ENCODE peak calls at places on chromosomes 11 and 22, in seven cellular contexts. Y is HCT116, O is K562, G is GM12878, D is SK-N-SH, M is HepG2, P is H1. B is an unnamed sample.
A peak's percentile ranks its signal among the peaks of the same experiment; 100 is the strongest.

GRCh38 chr11:76787911-76788596 is 4.9 kb downstream of the TSKU start:
- DNase-seq in P (no peak), G (no peak), M (peak; percentile 75), Y (peak; percentile 61), D (peak; percentile 74), O (peak; percentile 92), B (no peak)

GRCh38 chr22:46462726-46463371 is 74.6 kb downstream of the CELSR1 start:
- DNase-seq in M (no peak), Y (peak; percentile 90), D (no peak), G (no peak), O (peak; percentile 17), P (no peak), B (no peak)

GRCh38 chr11:98545544-98546175 is 475.1 kb upstream of the CNTN5 start:
- DNase-seq in M (no peak), O (no peak), D (no peak), Y (no peak), P (no peak), G (no peak), B (no peak)

GRCh38 chr11:45881708-45882368 is 3.6 kb upstream of the MAPK8IP1 start:
- DNase-seq in Y (no peak), O (no peak), G (no peak), D (peak; percentile 55), P (no peak), M (no peak), B (no peak)

GRCh38 chr11:128632151-128632791 is 44.9 kb upstream of the ETS1 start:
- DNase-seq in D (peak; percentile 67), Y (peak; percentile 19), O (no peak), P (no peak), M (peak; percentile 3), G (no peak), B (peak; percentile 46)

GRCh38 chr11:19970944-19971343 is 189.3 kb downstream of the DBX1 start:
- DNase-seq in P (no peak), D (no peak), M (no peak), O (no peak), Y (no peak), G (no peak), B (no peak)

GRCh38 chr11:118152552-118153471 is at the start of gene SCN4B:
- DNase-seq in Y (no peak), G (no peak), O (peak; percentile 48), M (no peak), P (no peak), D (peak; percentile 94), B (no peak)

GRCh38 chr11:27234043-27234668 is 128.9 kb downstream of the CCDC34 start:
- DNase-seq in M (peak; percentile 82), D (no peak), O (peak; percentile 33), Y (no peak), P (no peak), G (peak; percentile 91), B (no peak)

GRCh38 chr11:88354909-88355308 is 17.4 kb upstream of the CTSC start:
- DNase-seq in G (peak; percentile 53), D (no peak), P (no peak), Y (no peak), O (no peak), M (no peak), B (no peak)

GRCh38 chr22:24951942-24952836 is at the start of gene KIAA1671:
- DNase-seq in M (peak; percentile 86), P (peak; percentile 84), Y (peak; percentile 53), G (no peak), O (peak; percentile 73), D (peak; percentile 99), B (no peak)

GRCh38 chr22:46593211-46593676 is 26.9 kb upstream of the GRAMD4 start:
- DNase-seq in D (no peak), G (no peak), O (no peak), M (no peak), P (no peak), Y (no peak), B (no peak)

GRCh38 chr11:115338476-115338875 is 165.7 kb downstream of the CADM1 start:
- DNase-seq in Y (no peak), D (no peak), O (no peak), G (no peak), M (no peak), P (no peak), B (no peak)

GRCh38 chr11:11931461-11932055 is 76.9 kb downstream of the DKK3 start:
- DNase-seq in G (no peak), O (peak; percentile 59), Y (peak; percentile 38), P (no peak), M (peak; percentile 62), D (peak; percentile 47), B (no peak)

GRCh38 chr22:26172389-26172990 is 3.2 kb downstream of the SEZ6L start:
- DNase-seq in M (peak; percentile 53), O (peak; percentile 40), P (no peak), G (no peak), D (peak; percentile 61), Y (peak; percentile 24), B (peak; percentile 13)

DNA sequence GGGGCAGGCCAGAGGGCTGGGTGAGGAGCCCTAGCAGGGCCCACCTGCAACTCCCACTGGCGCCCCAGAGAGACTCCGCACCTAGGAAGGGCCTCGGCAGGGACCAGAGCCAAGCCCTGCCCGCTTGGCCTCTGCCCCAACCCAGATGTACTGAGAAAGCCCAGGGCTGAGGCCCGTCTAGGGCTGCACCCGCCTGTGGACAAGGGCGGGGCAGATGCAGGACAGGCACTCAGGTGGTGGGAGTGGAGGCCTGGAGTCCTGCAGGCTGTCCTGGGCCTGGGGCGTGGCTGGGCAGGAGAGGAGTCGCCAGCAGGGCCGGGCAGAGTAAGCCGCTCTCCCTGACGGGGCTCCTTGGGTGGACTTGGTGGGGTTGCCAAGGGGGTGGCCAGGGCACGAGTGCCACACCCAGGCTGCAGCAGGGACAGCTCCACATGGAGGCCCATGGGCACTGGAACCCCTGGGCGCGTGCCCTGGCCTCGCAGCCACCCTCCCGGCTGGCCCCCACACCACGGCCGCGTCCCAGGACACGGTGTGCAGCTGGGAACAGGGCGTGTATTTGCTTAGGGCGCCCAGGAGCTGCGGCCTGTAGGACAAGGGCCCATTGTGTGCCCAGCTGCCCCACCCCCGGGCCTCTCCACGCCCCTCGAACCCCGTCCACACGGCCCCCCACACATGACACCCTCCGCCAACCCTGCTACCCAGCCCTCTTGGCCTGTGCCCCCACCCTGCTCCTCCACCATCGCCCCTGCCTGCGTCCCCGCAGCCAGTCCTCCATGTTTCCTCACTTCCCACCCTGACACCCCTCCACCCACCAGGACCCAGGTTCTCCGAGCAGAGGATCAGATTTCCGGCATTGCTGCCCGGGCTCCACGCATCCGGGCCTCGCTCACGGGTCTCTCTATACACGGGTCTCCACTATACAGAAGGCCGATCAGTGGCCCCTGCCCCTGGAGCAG is 11.3 kb upstream of the PIM3 start:
- DNase-seq in D (no peak), P (no peak), M (peak; percentile 84), Y (no peak), G (no peak), O (no peak), B (no peak)
- H3K4me1 ChIP-seq in D (peaks cover 28% of the 10 kb centered on the region), P (no peaks in the 10 kb centered on the region), M (peaks cover 95% of the 10 kb centered on the region), Y (peaks cover 44% of the 10 kb centered on the region), G (peaks cover 4% of the 10 kb centered on the region), O (peaks cover 5% of the 10 kb centered on the region), B (peaks cover 65% of the 10 kb centered on the region)

GRCh38 chr11:61528114-61528513 is 19.6 kb downstream of the LRRC10B start:
- DNase-seq in P (no peak), G (no peak), M (no peak), D (no peak), O (no peak), Y (no peak), B (no peak)

GRCh38 chr11:61531033-61531432 is 22.5 kb downstream of the LRRC10B start:
- DNase-seq in G (no peak), M (no peak), O (no peak), P (no peak), D (peak; percentile 90), Y (no peak), B (no peak)

GRCh38 chr11:61532136-61533038 is 23.8 kb downstream of the LRRC10B start:
- DNase-seq in P (no peak), G (no peak), D (peak; percentile 69), M (peak; percentile 34), O (peak; percentile 71), Y (no peak), B (peak; percentile 33)

GRCh38 chr11:61526956-61527731 is 18.6 kb downstream of the LRRC10B start:
- DNase-seq in D (peak; percentile 61), P (no peak), O (no peak), M (no peak), Y (no peak), G (no peak), B (no peak)

GRCh38 chr11:61529537-61530225 is 21.1 kb downstream of the LRRC10B start:
- DNase-seq in O (no peak), G (no peak), P (no peak), M (peak; percentile 58), D (no peak), Y (no peak), B (no peak)
- TF ChIP-seq SIN3A in O (no peak), G (no peak), P (no peak), M (no peak), D (no peak), Y (no peak), B (no peak)

DNA sequence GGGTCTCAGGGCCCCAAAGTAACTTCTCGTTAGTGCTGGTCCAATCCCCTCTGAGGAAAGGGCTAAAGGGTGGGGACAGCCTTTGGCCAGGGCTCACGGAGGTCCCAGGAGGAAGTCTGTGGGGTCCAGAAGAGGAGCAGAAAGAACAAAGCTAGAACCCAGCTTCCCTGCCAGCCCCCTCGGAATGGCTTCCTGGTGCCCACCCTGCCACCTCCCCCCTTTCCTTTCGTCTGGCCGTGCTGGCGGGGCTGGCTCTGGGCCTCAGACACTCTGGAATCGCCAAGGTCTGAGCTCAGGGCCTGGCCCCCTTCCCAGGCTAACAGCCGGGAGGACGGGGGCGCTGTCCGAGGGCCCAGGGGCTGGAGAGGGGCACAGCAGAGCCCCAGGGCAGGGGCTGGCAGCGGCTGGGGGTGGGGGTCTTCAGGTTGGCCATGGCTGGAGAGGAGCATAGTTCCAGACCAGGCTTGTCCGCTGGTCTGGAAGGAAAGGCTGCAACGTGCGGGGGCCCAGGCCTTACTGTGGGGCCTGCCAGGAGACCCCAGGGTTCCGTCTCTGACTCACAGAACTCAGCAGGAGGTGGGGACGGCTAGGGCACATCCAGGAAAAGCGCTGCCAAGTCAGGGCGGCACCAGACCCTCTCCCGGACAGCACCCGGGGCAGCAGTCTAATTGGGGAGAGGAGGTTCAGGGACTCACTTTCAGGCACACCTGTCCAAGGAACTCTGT is 788 bp upstream of the LTBP3 start:
- DNase-seq in D (peak; percentile 70), G (no peak), Y (no peak), M (no peak), P (no peak), O (no peak), B (no peak)
- H3K4me1 ChIP-seq in D (peaks cover 67% of the 10 kb centered on the region), G (no peaks in the 10 kb centered on the region), Y (peaks cover 84% of the 10 kb centered on the region), M (peaks cover 78% of the 10 kb centered on the region), P (no peaks in the 10 kb centered on the region), O (peaks cover 48% of the 10 kb centered on the region), B (peaks cover 63% of the 10 kb centered on the region)

DNA sequence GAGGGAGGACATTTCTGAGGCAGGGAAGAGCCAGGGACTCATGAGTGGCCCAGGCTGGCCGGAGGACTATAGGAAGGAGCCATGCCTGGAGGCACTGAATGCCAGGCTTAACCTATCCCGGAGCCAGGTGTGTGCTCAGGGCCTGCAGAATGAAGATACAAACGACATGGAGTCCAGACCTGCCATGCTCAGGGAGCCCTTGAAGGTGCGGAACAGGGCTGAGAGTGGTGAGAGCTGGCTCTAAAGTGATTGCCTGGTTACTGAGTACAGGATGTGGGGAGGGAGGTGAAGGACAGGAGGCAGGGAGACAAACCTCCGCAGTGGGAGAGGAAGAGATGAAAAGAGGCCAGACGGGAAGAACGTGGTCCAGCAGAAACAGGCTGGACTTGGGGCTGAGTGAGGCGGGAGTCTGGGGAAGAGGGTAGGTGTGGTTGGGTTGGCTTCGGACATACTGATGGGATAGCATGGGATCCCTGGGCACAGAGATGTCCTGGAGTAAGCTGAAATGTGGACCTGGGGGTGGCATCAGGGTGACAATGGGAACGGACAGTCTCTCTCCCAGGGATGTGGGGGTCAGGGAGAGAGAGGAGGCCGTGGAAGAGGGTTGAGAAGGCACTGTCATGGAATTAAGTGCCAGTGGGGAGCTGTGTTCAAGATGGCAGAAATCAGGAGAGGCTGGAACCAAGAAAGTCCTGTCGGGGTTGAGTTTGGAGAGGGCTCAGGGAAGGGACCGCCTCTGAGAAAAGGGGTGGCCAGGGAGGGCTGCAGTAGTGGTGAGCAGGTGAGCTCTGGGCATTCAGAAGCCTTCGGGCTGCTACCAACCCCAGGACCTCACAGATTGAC is 1.5 kb upstream of the ANKRD13D start:
- DNase-seq in M (no peak), Y (no peak), P (no peak), G (no peak), D (no peak), O (no peak), B (no peak)
- TF ChIP-seq SIN3A in M (no peak), Y (no peak), P (no peak), G (no peak), D (no peak), O (no peak), B (no peak)

B was measured in Panc1.